ENCODE peak calls at places on chromosome 9, in six cellular contexts. I is RCC 7860; G is KBM-7; K is stromal cell of bone marrow; C is activated T-cell treated with anti-CD3 and anti-CD28 coated beads, Interleukin-2, amount 50 U/mL, for 72 hours; Z is spleen. A is an unnamed sample.

GRCh38 chr9:68706579-68707201 is 1.6 kb downstream of the PIP5K1B start:
- DNase-seq in I (no peak), Z (no peak), C (no peak), K (no peak), G (no peak), A (no peak)

GRCh38 chr9:86751956-86752355 is 195.3 kb downstream of the GAS1 start:
- DNase-seq in I (no peak), G (no peak), K (no peak), Z (no peak), C (no peak), A (no peak)

GRCh38 chr9:128627127-128627715 is 29.4 kb downstream of the DYNC2I2 start:
- DNase-seq in C (no peak), K (no peak), G (no peak), Z (peak; percentile 68), I (no peak), A (no peak)

GRCh38 chr9:92639124-92639523 is 30.8 kb downstream of the IPPK start:
- DNase-seq in K (no peak), C (no peak), I (no peak), Z (peak; percentile 32), G (no peak), A (no peak)

GRCh38 chr9:15231788-15232635 is 75.0 kb downstream of the TTC39B start:
- DNase-seq in G (peak; percentile 33), K (no peak), Z (no peak), I (no peak), C (peak; percentile 15), A (no peak)

GRCh38 chr9:90142580-90142979 is 500.0 kb downstream of the DIRAS2 start:
- DNase-seq in Z (no peak), G (peak; percentile 71), I (no peak), C (peak; percentile 55), K (peak; percentile 19), A (peak; percentile 26)

GRCh38 chr9:132647355-132647754 is 22.4 kb downstream of the DDX31 start:
- DNase-seq in G (no peak), C (no peak), I (peak; percentile 91), Z (no peak), K (peak; percentile 98), A (no peak)

GRCh38 chr9:116589392-116590354 is 97.4 kb upstream of the TRIM32 start:
- DNase-seq in K (no peak), C (peak; percentile 13), Z (no peak), I (peak; percentile 81), G (peak; percentile 90), A (peak; percentile 19)

GRCh38 chr9:24257726-24258125 is 288.0 kb downstream of the IZUMO3 start:
- DNase-seq in C (no peak), G (no peak), I (peak; percentile 21), K (no peak), Z (no peak), A (no peak)

GRCh38 chr9:37026085-37026935 is 7.8 kb downstream of the PAX5 start:
- DNase-seq in K (no peak), C (peak; percentile 9), I (no peak), G (peak; percentile 62), Z (peak; percentile 78), A (no peak)

GRCh38 chr9:135334953-135335460 is 144.6 kb upstream of the PPP1R26 start:
- DNase-seq in G (no peak), Z (no peak), I (no peak), C (no peak), K (no peak), A (no peak)

GRCh38 chr9:5529683-5530221 is 19.4 kb downstream of the PDCD1LG2 start:
- DNase-seq in G (no peak), Z (no peak), I (no peak), C (no peak), K (no peak), A (no peak)

GRCh38 chr9:91163773-91164471 is 197.8 kb downstream of the AUH start:
- DNase-seq in C (peak; percentile 78), I (no peak), G (no peak), Z (peak; percentile 89), K (no peak), A (no peak)

GRCh38 chr9:69036319-69036718 is 767 bp downstream of the FXN start:
- DNase-seq in C (peak; percentile 18), Z (no peak), G (no peak), K (no peak), I (no peak), A (no peak)

GRCh38 chr9:5375091-5375490 is 35.4 kb upstream of the RLN1 start:
- DNase-seq in G (no peak), C (peak; percentile 32), Z (no peak), I (no peak), K (no peak), A (no peak)

GRCh38 chr9:111940697-111941096 is 44.1 kb downstream of the UGCG start:
- DNase-seq in Z (no peak), I (peak; percentile 76), C (no peak), G (no peak), K (no peak), A (no peak)

GRCh38 chr9:33202552-33203300 is 35.6 kb upstream of the B4GALT1 start:
- DNase-seq in C (peak; percentile 56), I (no peak), G (peak; percentile 30), Z (peak; percentile 84), K (peak; percentile 84), A (no peak)

GRCh38 chr9:125106285-125106893 is 36.9 kb downstream of the SCAI start:
- DNase-seq in G (no peak), K (peak; percentile 54), I (no peak), Z (no peak), C (no peak), A (no peak)

GRCh38 chr9:1100945-1101344 is 50.8 kb downstream of the DMRT2 start:
- DNase-seq in G (peak; percentile 11), Z (no peak), I (peak; percentile 6), K (peak; percentile 9), C (no peak), A (no peak)

GRCh38 chr9:35839926-35840325 is 10.9 kb downstream of the TMEM8B start:
- DNase-seq in I (no peak), Z (peak; percentile 31), G (no peak), C (no peak), K (no peak), A (no peak)

GRCh38 chr9:126763130-126763764 is 41.6 kb upstream of the ZBTB43 start:
- DNase-seq in K (peak; percentile 9), G (peak; percentile 14), I (no peak), Z (no peak), C (no peak), A (peak; percentile 95)